ENCODE peak calls at places on chromosomes 3 and 15, in nine cellular contexts. One of them, this sample, is unnamed.

GRCh38 chr15:43483306-43484128 is 9.4 kb downstream of the TP53BP1 start:
- DNase-seq in right lobe of liver: no peak
- DNase-seq in lower lobe of right lung: no peak
- DNase-seq in CD8-positive, alpha-beta T cell: no peak
- DNase-seq in GM23338: peak; percentile 7
- DNase-seq in hepatocyte: no peak
- DNase-seq in ovary: no peak
- DNase-seq in GM12878: no peak
- DNase-seq in MM.1S: no peak
- DNase-seq in this sample: no peak

GRCh38 chr3:197494366-197495058 is 61.3 kb downstream of the BDH1 start:
- DNase-seq in right lobe of liver: no peak
- DNase-seq in lower lobe of right lung: no peak
- DNase-seq in CD8-positive, alpha-beta T cell: no peak
- DNase-seq in GM23338: no peak
- DNase-seq in hepatocyte: no peak
- DNase-seq in ovary: no peak
- DNase-seq in GM12878: no peak
- DNase-seq in MM.1S: no peak
- DNase-seq in this sample: no peak

GRCh38 chr3:10497439-10497838 is 7.9 kb downstream of the ATP2B2 start:
- DNase-seq in right lobe of liver: no peak
- DNase-seq in lower lobe of right lung: no peak
- DNase-seq in CD8-positive, alpha-beta T cell: no peak
- DNase-seq in GM23338: no peak
- DNase-seq in hepatocyte: no peak
- DNase-seq in ovary: no peak
- DNase-seq in GM12878: no peak
- DNase-seq in MM.1S: no peak
- DNase-seq in this sample: no peak

GRCh38 chr3:44805960-44806359 is 44.4 kb downstream of the KIF15 start:
- DNase-seq in right lobe of liver: no peak
- DNase-seq in lower lobe of right lung: no peak
- DNase-seq in CD8-positive, alpha-beta T cell: no peak
- DNase-seq in GM23338: peak; percentile 12
- DNase-seq in hepatocyte: no peak
- DNase-seq in ovary: no peak
- DNase-seq in GM12878: no peak
- DNase-seq in MM.1S: no peak
- DNase-seq in this sample: no peak

GRCh38 chr3:25007974-25008658 is 419.9 kb upstream of the RARB start:
- DNase-seq in right lobe of liver: no peak
- DNase-seq in lower lobe of right lung: no peak
- DNase-seq in CD8-positive, alpha-beta T cell: no peak
- DNase-seq in GM23338: no peak
- DNase-seq in hepatocyte: peak; percentile 16
- DNase-seq in ovary: no peak
- DNase-seq in GM12878: peak; percentile 15
- DNase-seq in MM.1S: no peak
- DNase-seq in this sample: no peak

GRCh38 chr3:42739401-42740158 is 33.5 kb downstream of the CCDC13 start:
- DNase-seq in right lobe of liver: no peak
- DNase-seq in lower lobe of right lung: no peak
- DNase-seq in CD8-positive, alpha-beta T cell: no peak
- DNase-seq in GM23338: no peak
- DNase-seq in hepatocyte: no peak
- DNase-seq in ovary: no peak
- DNase-seq in GM12878: no peak
- DNase-seq in MM.1S: no peak
- DNase-seq in this sample: no peak

GRCh38 chr3:106276755-106277612 is 408.2 kb upstream of the CBLB start:
- DNase-seq in right lobe of liver: no peak
- DNase-seq in lower lobe of right lung: no peak
- DNase-seq in CD8-positive, alpha-beta T cell: no peak
- DNase-seq in GM23338: no peak
- DNase-seq in hepatocyte: no peak
- DNase-seq in ovary: no peak
- DNase-seq in GM12878: no peak
- DNase-seq in MM.1S: no peak
- DNase-seq in this sample: no peak

GRCh38 chr3:46934508-46935167 is 41.9 kb downstream of the CCDC12 start:
- DNase-seq in right lobe of liver: peak; percentile 78
- DNase-seq in lower lobe of right lung: peak; percentile 68
- DNase-seq in CD8-positive, alpha-beta T cell: no peak
- DNase-seq in GM23338: no peak
- DNase-seq in hepatocyte: peak; percentile 73
- DNase-seq in ovary: peak; percentile 47
- DNase-seq in GM12878: no peak
- DNase-seq in MM.1S: no peak
- DNase-seq in this sample: no peak

GRCh38 chr15:29141908-29142747 is 127.5 kb downstream of the NSMCE3 start:
- DNase-seq in right lobe of liver: no peak
- DNase-seq in lower lobe of right lung: no peak
- DNase-seq in CD8-positive, alpha-beta T cell: no peak
- DNase-seq in GM23338: no peak
- DNase-seq in hepatocyte: no peak
- DNase-seq in ovary: no peak
- DNase-seq in GM12878: peak; percentile 21
- DNase-seq in MM.1S: no peak
- DNase-seq in this sample: no peak

DNA sequence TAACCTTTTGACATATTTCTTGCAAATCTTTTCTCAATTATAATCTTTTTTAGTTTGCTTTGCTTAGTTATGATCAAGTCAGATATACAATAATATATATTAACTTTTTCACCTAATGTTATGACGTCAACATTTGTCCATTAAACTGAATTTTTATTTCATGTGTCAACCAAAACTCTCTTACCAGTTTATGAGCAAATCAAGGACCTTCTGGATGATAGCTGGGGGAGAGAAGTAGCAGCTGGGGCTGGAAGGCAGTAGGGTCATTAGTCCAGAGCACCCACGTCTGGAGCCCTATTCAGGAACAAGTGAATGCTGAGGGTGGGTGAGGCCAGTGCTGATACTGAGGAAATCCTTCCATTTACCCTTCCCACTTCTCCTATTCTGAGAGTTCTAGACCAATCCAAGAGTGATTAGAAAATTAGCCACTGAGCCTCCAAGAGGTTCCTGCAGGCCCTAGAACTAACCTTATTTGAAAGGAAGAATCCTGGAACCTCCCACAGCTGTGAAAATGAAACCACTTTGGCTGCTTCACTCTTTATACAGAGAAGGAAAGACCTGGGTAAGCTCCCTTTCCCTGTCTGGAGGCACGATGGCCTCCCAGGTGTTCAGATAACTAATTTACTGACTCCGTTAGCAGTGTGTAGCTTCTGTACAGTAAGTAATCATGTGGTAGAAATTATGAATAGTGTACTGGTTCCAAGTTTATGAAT is 46.2 kb upstream of the VILL start:
- DNase-seq in right lobe of liver: no peak
- DNase-seq in lower lobe of right lung: no peak
- DNase-seq in CD8-positive, alpha-beta T cell: no peak
- DNase-seq in GM23338: no peak
- DNase-seq in hepatocyte: no peak
- DNase-seq in ovary: no peak
- DNase-seq in GM12878: no peak
- DNase-seq in MM.1S: no peak
- DNase-seq in this sample: no peak
- H3K4me1 ChIP-seq in right lobe of liver: no peaks in the 10 kb centered on the region
- H3K4me1 ChIP-seq in lower lobe of right lung: peaks cover 42% of the 10 kb centered on the region
- H3K4me1 ChIP-seq in CD8-positive, alpha-beta T cell: no peaks in the 10 kb centered on the region
- H3K4me1 ChIP-seq in GM23338: peaks cover 6% of the 10 kb centered on the region
- H3K4me1 ChIP-seq in hepatocyte: peaks cover 56% of the 10 kb centered on the region
- H3K4me1 ChIP-seq in ovary: peaks cover 39% of the 10 kb centered on the region
- H3K4me1 ChIP-seq in GM12878: no peaks in the 10 kb centered on the region
- H3K4me1 ChIP-seq in MM.1S: peaks cover 3% of the 10 kb centered on the region
- H3K4me1 ChIP-seq in this sample: peaks cover 6% of the 10 kb centered on the region

GRCh38 chr3:191338177-191338488 is 7.8 kb upstream of the UTS2B start:
- DNase-seq in right lobe of liver: no peak
- DNase-seq in lower lobe of right lung: no peak
- DNase-seq in CD8-positive, alpha-beta T cell: no peak
- DNase-seq in GM23338: no peak
- DNase-seq in hepatocyte: no peak
- DNase-seq in ovary: no peak
- DNase-seq in GM12878: no peak
- DNase-seq in MM.1S: no peak
- DNase-seq in this sample: no peak

GRCh38 chr3:191340976-191341375 is 10.7 kb upstream of the UTS2B start:
- DNase-seq in right lobe of liver: no peak
- DNase-seq in lower lobe of right lung: no peak
- DNase-seq in CD8-positive, alpha-beta T cell: no peak
- DNase-seq in GM23338: no peak
- DNase-seq in hepatocyte: no peak
- DNase-seq in ovary: no peak
- DNase-seq in GM12878: no peak
- DNase-seq in MM.1S: no peak
- DNase-seq in this sample: no peak

GRCh38 chr3:191336833-191337232 is 6.5 kb upstream of the UTS2B start:
- DNase-seq in right lobe of liver: no peak
- DNase-seq in lower lobe of right lung: no peak
- DNase-seq in CD8-positive, alpha-beta T cell: no peak
- DNase-seq in GM23338: no peak
- DNase-seq in hepatocyte: no peak
- DNase-seq in ovary: no peak
- DNase-seq in GM12878: no peak
- DNase-seq in MM.1S: no peak
- DNase-seq in this sample: no peak

GRCh38 chr3:191342391-191342790 is 12.1 kb upstream of the UTS2B start:
- DNase-seq in right lobe of liver: no peak
- DNase-seq in lower lobe of right lung: no peak
- DNase-seq in CD8-positive, alpha-beta T cell: no peak
- DNase-seq in GM23338: no peak
- DNase-seq in hepatocyte: no peak
- DNase-seq in ovary: no peak
- DNase-seq in GM12878: no peak
- DNase-seq in MM.1S: no peak
- DNase-seq in this sample: no peak

DNA sequence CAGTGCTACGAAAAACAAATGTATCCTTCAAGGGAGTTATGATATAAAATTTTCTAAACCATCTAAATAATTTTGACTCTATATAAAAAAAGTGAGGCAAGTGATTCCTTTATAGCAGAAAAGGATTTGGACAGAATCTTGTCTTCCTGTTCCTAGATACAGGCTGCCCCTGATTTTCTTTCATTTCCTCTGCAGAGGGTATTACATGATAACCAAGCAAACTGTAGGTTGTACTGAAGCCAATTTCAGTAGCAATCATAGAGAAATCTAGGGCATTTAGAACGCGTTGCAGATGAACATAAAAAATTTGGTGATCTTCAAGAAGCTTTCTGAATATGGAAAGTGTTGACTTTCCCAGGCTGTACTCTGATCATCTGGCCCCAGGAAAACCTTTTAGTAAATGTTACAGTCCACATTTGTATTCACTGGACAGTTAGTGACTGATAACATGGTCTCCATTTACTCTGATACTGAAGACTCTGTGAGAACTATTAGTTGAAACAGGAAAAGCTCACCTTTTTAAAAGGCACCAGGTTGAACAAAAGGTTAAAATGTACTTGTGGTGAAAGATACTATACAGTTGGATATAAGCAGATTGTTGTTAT is 9.1 kb upstream of the UTS2B start:
- DNase-seq in right lobe of liver: no peak
- DNase-seq in lower lobe of right lung: no peak
- DNase-seq in CD8-positive, alpha-beta T cell: no peak
- DNase-seq in GM23338: no peak
- DNase-seq in hepatocyte: no peak
- DNase-seq in ovary: no peak
- DNase-seq in GM12878: no peak
- DNase-seq in MM.1S: no peak
- DNase-seq in this sample: no peak
- H3K4me1 ChIP-seq in right lobe of liver: no peaks in the 10 kb centered on the region
- H3K4me1 ChIP-seq in lower lobe of right lung: peaks cover 65% of the 10 kb centered on the region
- H3K4me1 ChIP-seq in CD8-positive, alpha-beta T cell: no peaks in the 10 kb centered on the region
- H3K4me1 ChIP-seq in GM23338: peaks cover 9% of the 10 kb centered on the region
- H3K4me1 ChIP-seq in hepatocyte: peaks cover 21% of the 10 kb centered on the region
- H3K4me1 ChIP-seq in ovary: peaks cover 9% of the 10 kb centered on the region
- H3K4me1 ChIP-seq in GM12878: peaks cover 3% of the 10 kb centered on the region
- H3K4me1 ChIP-seq in MM.1S: peaks cover 4% of the 10 kb centered on the region
- H3K4me1 ChIP-seq in this sample: peaks cover 4% of the 10 kb centered on the region

DNA sequence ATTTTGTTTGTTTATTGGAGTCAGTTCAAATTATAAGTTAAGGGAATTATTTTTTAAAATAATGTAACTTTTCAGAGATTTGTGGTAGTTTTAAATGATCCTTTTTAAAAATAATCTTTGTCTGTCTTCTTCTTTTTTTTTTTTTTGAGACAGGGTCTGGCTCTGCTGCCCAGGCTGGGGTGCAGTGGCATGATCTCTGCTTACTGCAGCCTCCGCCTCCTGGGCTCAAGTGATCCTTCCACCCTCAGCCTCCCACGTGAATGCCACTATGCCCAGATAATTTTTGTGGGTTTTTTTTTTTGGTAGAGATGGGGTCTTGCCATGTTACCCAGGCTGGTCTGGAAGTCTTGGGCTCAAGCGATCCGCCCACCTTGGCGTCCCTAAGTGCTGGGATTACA is 12.6 kb downstream of the FNDC3B start:
- DNase-seq in right lobe of liver: no peak
- DNase-seq in lower lobe of right lung: no peak
- DNase-seq in CD8-positive, alpha-beta T cell: no peak
- DNase-seq in GM23338: no peak
- DNase-seq in hepatocyte: no peak
- DNase-seq in ovary: no peak
- DNase-seq in GM12878: no peak
- DNase-seq in MM.1S: no peak
- DNase-seq in this sample: no peak
- H3K4me1 ChIP-seq in right lobe of liver: no peaks in the 10 kb centered on the region
- H3K4me1 ChIP-seq in lower lobe of right lung: peaks cover 35% of the 10 kb centered on the region
- H3K4me1 ChIP-seq in CD8-positive, alpha-beta T cell: peaks cover 12% of the 10 kb centered on the region
- H3K4me1 ChIP-seq in GM23338: peaks cover 28% of the 10 kb centered on the region
- H3K4me1 ChIP-seq in hepatocyte: peaks cover 6% of the 10 kb centered on the region
- H3K4me1 ChIP-seq in ovary: peaks cover 8% of the 10 kb centered on the region
- H3K4me1 ChIP-seq in GM12878: peaks cover 12% of the 10 kb centered on the region
- H3K4me1 ChIP-seq in MM.1S: peaks cover 39% of the 10 kb centered on the region
- H3K4me1 ChIP-seq in this sample: peaks cover 12% of the 10 kb centered on the region

GRCh38 chr3:172286554-172287148 is 161.6 kb downstream of the GHSR start:
- DNase-seq in right lobe of liver: no peak
- DNase-seq in lower lobe of right lung: no peak
- DNase-seq in CD8-positive, alpha-beta T cell: no peak
- DNase-seq in GM23338: no peak
- DNase-seq in hepatocyte: no peak
- DNase-seq in ovary: no peak
- DNase-seq in GM12878: no peak
- DNase-seq in MM.1S: no peak
- DNase-seq in this sample: no peak

GRCh38 chr3:172282850-172283249 is 165.4 kb downstream of the GHSR start:
- DNase-seq in right lobe of liver: no peak
- DNase-seq in lower lobe of right lung: no peak
- DNase-seq in CD8-positive, alpha-beta T cell: no peak
- DNase-seq in GM23338: no peak
- DNase-seq in hepatocyte: no peak
- DNase-seq in ovary: no peak
- DNase-seq in GM12878: no peak
- DNase-seq in MM.1S: no peak
- DNase-seq in this sample: no peak

GRCh38 chr3:172281884-172282283 is 166.4 kb downstream of the GHSR start:
- DNase-seq in right lobe of liver: no peak
- DNase-seq in lower lobe of right lung: no peak
- DNase-seq in CD8-positive, alpha-beta T cell: no peak
- DNase-seq in GM23338: no peak
- DNase-seq in hepatocyte: no peak
- DNase-seq in ovary: no peak
- DNase-seq in GM12878: no peak
- DNase-seq in MM.1S: no peak
- DNase-seq in this sample: no peak

GRCh38 chr3:172285844-172286243 is 162.4 kb downstream of the GHSR start:
- DNase-seq in right lobe of liver: no peak
- DNase-seq in lower lobe of right lung: no peak
- DNase-seq in CD8-positive, alpha-beta T cell: no peak
- DNase-seq in GM23338: no peak
- DNase-seq in hepatocyte: no peak
- DNase-seq in ovary: no peak
- DNase-seq in GM12878: no peak
- DNase-seq in MM.1S: no peak
- DNase-seq in this sample: no peak

GRCh38 chr3:172283848-172284357 is 164.4 kb downstream of the GHSR start:
- DNase-seq in right lobe of liver: no peak
- DNase-seq in lower lobe of right lung: no peak
- DNase-seq in CD8-positive, alpha-beta T cell: no peak
- DNase-seq in GM23338: no peak
- DNase-seq in hepatocyte: no peak
- DNase-seq in ovary: no peak
- DNase-seq in GM12878: no peak
- DNase-seq in MM.1S: no peak
- DNase-seq in this sample: no peak
- H3K4me1 ChIP-seq in right lobe of liver: no peaks in the 10 kb centered on the region
- H3K4me1 ChIP-seq in lower lobe of right lung: peaks cover 43% of the 10 kb centered on the region
- H3K4me1 ChIP-seq in CD8-positive, alpha-beta T cell: no peaks in the 10 kb centered on the region
- H3K4me1 ChIP-seq in GM23338: peaks cover 4% of the 10 kb centered on the region
- H3K4me1 ChIP-seq in hepatocyte: peaks cover 37% of the 10 kb centered on the region
- H3K4me1 ChIP-seq in ovary: peaks cover 11% of the 10 kb centered on the region
- H3K4me1 ChIP-seq in GM12878: no peaks in the 10 kb centered on the region
- H3K4me1 ChIP-seq in MM.1S: peaks cover 4% of the 10 kb centered on the region
- H3K4me1 ChIP-seq in this sample: peaks cover 3% of the 10 kb centered on the region

This sample was measured in neural progenitor cell.